ENCODE peak calls at places on chromosomes 2 and 18, in five cellular contexts. J is CD8-positive, alpha-beta T cell; V is adrenal gland; Z is small intestine; N is CD8-positive, alpha-beta memory T cell. T is an unnamed sample.

GRCh38 chr2:108145551-108145950 is 94.2 kb upstream of the SULT1C3 start:
- DNase-seq in N (no peak), J (no peak), V (no peak), Z (no peak), T (peak; percentile 84)

GRCh38 chr2:28341208-28341891 is 51.3 kb upstream of the FOSL2 start:
- DNase-seq in Z (peak; percentile 58), V (no peak), N (no peak), J (no peak), T (no peak)

GRCh38 chr18:9328776-9329175 is 5.8 kb upstream of the TWSG1 start:
- DNase-seq in J (no peak), V (no peak), N (no peak), Z (no peak), T (peak; percentile 72)

GRCh38 chr18:13292736-13293135 is 74.2 kb downstream of the LDLRAD4 start:
- DNase-seq in J (no peak), V (no peak), N (no peak), Z (no peak), T (no peak)

GRCh38 chr2:145018502-145018901 is 498.6 kb upstream of the ZEB2 start:
- DNase-seq in N (no peak), V (no peak), Z (no peak), J (no peak), T (peak; percentile 33)

GRCh38 chr2:23788100-23788499 is 138.8 kb downstream of the ATAD2B start:
- DNase-seq in J (no peak), Z (peak; percentile 29), V (no peak), N (peak; percentile 25), T (peak; percentile 86)

GRCh38 chr2:227407601-227408089 is 19.9 kb upstream of the SCYGR1 start:
- DNase-seq in N (no peak), V (peak; percentile 61), Z (no peak), J (no peak), T (no peak)

GRCh38 chr18:63460414-63460813 is 16.3 kb upstream of the SERPINB5 start:
- DNase-seq in Z (no peak), V (no peak), N (no peak), J (no peak), T (no peak)

GRCh38 chr2:106127282-106127771 is 66.8 kb downstream of the UXS1 start:
- DNase-seq in J (no peak), V (no peak), N (no peak), Z (peak; percentile 66), T (no peak)

GRCh38 chr18:62526098-62527025 is 3.5 kb downstream of the ZCCHC2 start:
- DNase-seq in J (peak; percentile 21), N (peak; percentile 68), Z (peak; percentile 85), V (peak; percentile 95), T (peak; percentile 81)

GRCh38 chr18:21163647-21164625 is 52.3 kb upstream of the ROCK1 start:
- DNase-seq in N (no peak), Z (no peak), J (no peak), V (no peak), T (peak; percentile 90)

GRCh38 chr2:35454966-35455638 is 900.5 kb upstream of the CRIM1 start:
- DNase-seq in N (no peak), Z (no peak), J (no peak), V (no peak), T (peak; percentile 43)

GRCh38 chr2:96241901-96242611 is 23.7 kb downstream of the TMEM127 start:
- DNase-seq in V (peak; percentile 67), J (no peak), N (peak; percentile 35), Z (peak; percentile 42), T (peak; percentile 67)

GRCh38 chr2:178194600-178195389 is 483 bp downstream of the OSBPL6 start:
- DNase-seq in Z (peak; percentile 27), V (peak; percentile 26), J (no peak), N (no peak), T (peak; percentile 58)

GRCh38 chr2:95025406-95026319 is at the start of gene MAL:
- DNase-seq in V (no peak), N (peak; percentile 68), Z (no peak), J (peak; percentile 18), T (no peak)

GRCh38 chr2:180847073-180847472 is 133.3 kb upstream of the UBE2E3 start:
- DNase-seq in V (no peak), J (no peak), Z (no peak), N (no peak), T (no peak)

GRCh38 chr18:48022531-48023330 is 92.3 kb upstream of the SMAD2 start:
- DNase-seq in Z (peak; percentile 70), N (peak; percentile 28), V (no peak), J (no peak), T (peak; percentile 73)

GRCh38 chr18:79164696-79165095 is 95.5 kb downstream of the ATP9B start:
- DNase-seq in N (no peak), Z (no peak), V (no peak), J (no peak), T (no peak)

GRCh38 chr2:237118025-237118424 is 32.3 kb downstream of the COPS8 start:
- DNase-seq in Z (no peak), J (no peak), N (no peak), V (no peak), T (peak; percentile 63)

GRCh38 chr2:18926633-18927524 is 337.5 kb upstream of the NT5C1B start:
- DNase-seq in N (no peak), J (no peak), V (no peak), Z (no peak), T (no peak)

GRCh38 chr18:48991299-48992055 is 40.7 kb upstream of the SMAD7 start:
- DNase-seq in J (no peak), Z (no peak), V (no peak), N (no peak), T (peak; percentile 51)

GRCh38 chr2:169966449-169966848 is 139.2 kb downstream of the UBR3 start:
- DNase-seq in J (no peak), Z (no peak), N (no peak), V (no peak), T (no peak)

GRCh38 chr18:53797998-53798397 is 426.5 kb downstream of the MBD2 start:
- DNase-seq in N (no peak), J (no peak), Z (no peak), V (no peak), T (no peak)

GRCh38 chr2:133264951-133265949 is 303.0 kb downstream of the NCKAP5 start:
- DNase-seq in N (no peak), V (peak; percentile 71), J (no peak), Z (no peak), T (peak; percentile 61)

GRCh38 chr2:147374410-147374811 is 470.4 kb upstream of the ACVR2A start:
- DNase-seq in V (no peak), N (no peak), J (no peak), Z (no peak), T (no peak)

GRCh38 chr2:208361077-208361441 is 45.5 kb upstream of the PTH2R start:
- DNase-seq in Z (no peak), J (no peak), N (no peak), V (no peak), T (no peak)

GRCh38 chr18:75678662-75679061 is 251.2 kb upstream of the SMIM21 start:
- DNase-seq in Z (no peak), V (no peak), J (no peak), N (no peak), T (no peak)

GRCh38 chr2:45307147-45307546 is 297.9 kb upstream of the SIX2 start:
- DNase-seq in V (no peak), Z (no peak), N (no peak), J (no peak), T (no peak)

GRCh38 chr2:147197754-147198153 is 647.1 kb upstream of the ACVR2A start:
- DNase-seq in N (no peak), J (no peak), V (no peak), Z (no peak), T (no peak)

GRCh38 chr2:184769038-184769437 is 170.7 kb downstream of the ZNF804A start:
- DNase-seq in J (no peak), N (no peak), V (no peak), Z (no peak), T (peak; percentile 63)

GRCh38 chr2:218961651-218962570 is 2.4 kb downstream of the CDK5R2 start:
- DNase-seq in V (no peak), J (no peak), Z (no peak), N (no peak), T (no peak)

GRCh38 chr18:32771871-32772499 is 838 bp downstream of the KLHL14 start:
- DNase-seq in N (no peak), J (no peak), Z (no peak), V (no peak), T (no peak)
- H3K27me3 ChIP-seq in N (peaks cover 5% of the 10 kb centered on the region), J (peaks cover 5% of the 10 kb centered on the region), Z (peaks cover 25% of the 10 kb centered on the region), V (peaks cover 20% of the 10 kb centered on the region), T (peaks cover 8% of the 10 kb centered on the region)

GRCh38 chr2:64718250-64718866 is 64.6 kb upstream of the SERTAD2 start:
- DNase-seq in V (no peak), J (no peak), N (no peak), Z (peak; percentile 48), T (no peak)
- H3K27me3 ChIP-seq in V (no peaks in the 10 kb centered on the region), J (no peaks in the 10 kb centered on the region), N (no peaks in the 10 kb centered on the region), Z (no peaks in the 10 kb centered on the region), T (no peaks in the 10 kb centered on the region)

GRCh38 chr18:78150590-78150989 is 829.0 kb upstream of the SALL3 start:
- DNase-seq in J (no peak), V (no peak), N (no peak), Z (no peak), T (no peak)

GRCh38 chr18:78153362-78153761 is 826.3 kb upstream of the SALL3 start:
- DNase-seq in Z (no peak), J (no peak), V (no peak), N (no peak), T (no peak)

GRCh38 chr18:78154444-78154843 is 825.2 kb upstream of the SALL3 start:
- DNase-seq in N (no peak), Z (no peak), V (no peak), J (no peak), T (no peak)

GRCh38 chr18:78151234-78151633 is 828.4 kb upstream of the SALL3 start:
- DNase-seq in N (no peak), V (no peak), J (no peak), Z (no peak), T (no peak)

DNA sequence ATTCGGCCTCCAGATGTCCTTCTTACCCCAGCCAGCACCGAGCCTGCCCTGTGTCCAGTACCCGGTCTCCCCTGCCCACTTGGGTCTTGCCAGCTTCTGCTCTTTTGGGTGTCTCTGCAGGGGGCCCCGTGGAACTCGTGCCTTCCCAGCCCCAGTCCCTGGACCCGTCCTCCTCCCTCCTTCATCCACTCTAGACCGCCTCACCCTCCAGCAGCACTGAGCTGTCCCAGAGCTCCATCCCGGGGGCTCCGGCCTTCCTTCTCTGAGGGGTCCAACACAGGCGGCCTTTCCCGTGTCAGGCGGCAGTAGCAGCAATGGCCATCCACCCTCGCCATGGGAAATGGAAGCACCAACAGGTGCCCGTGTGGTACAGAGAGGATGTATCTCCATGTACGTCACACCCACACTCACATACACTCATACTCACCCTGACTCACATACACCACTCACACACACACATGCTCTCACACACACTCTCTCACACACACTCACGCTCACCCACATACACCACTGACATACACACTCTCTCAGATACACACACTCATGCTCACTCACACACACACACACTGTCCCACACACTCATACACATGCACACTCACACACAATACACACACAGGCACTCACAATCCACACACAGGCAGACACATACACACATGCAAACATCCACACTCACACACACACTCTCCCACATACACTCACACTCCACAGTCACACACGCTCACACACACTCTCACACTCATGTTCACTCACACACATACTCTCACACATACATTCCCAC is 827.5 kb upstream of the SALL3 start:
- DNase-seq in Z (no peak), J (no peak), V (no peak), N (no peak), T (no peak)
- H3K27me3 ChIP-seq in Z (no peaks in the 10 kb centered on the region), J (no peaks in the 10 kb centered on the region), V (no peaks in the 10 kb centered on the region), N (no peaks in the 10 kb centered on the region), T (peaks cover 12% of the 10 kb centered on the region)

DNA sequence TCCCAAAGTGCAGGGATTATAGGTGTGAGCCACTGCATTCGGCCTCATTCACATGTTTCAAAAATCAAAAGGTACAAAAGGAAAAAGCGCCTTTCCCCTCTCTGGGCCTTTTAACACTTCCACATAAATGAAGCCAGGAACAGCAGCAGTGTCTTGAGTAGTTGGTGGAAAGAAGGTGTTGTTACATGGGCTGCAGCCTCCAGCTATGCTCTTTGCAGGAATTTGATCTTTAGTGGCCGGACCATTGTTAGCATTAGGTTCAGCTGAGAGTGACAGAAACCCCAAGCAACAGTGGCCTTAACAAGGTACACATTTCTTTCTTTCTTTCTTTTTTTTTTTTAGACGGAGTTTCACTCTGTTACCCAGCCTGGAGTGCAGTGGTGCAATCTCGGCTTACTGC is 59.1 kb downstream of the HS6ST1 start:
- DNase-seq in V (no peak), N (no peak), Z (no peak), J (no peak), T (no peak)
- H3K27me3 ChIP-seq in V (no peaks in the 10 kb centered on the region), N (no peaks in the 10 kb centered on the region), Z (no peaks in the 10 kb centered on the region), J (no peaks in the 10 kb centered on the region), T (no peaks in the 10 kb centered on the region)

T was measured in PC-3.